ENCODE peak calls at places on chromosomes 16 and 17, in ten cellular contexts. Y is memory B cell; C is kidney tubule cell; P is RPMI8226; X is stimulated activated CD4-positive, alpha-beta T cell treated with anti-CD3 and anti-CD28 coated beads, Interleukin-4, amount 100 ng/mL, for 4 hours; A is T-helper 17 cell; J is endothelial cell; U is NCI-H2081 treated with DMSO at 0.1 percent for 48 hours; L is hepatic stellate cell; Q is GM03348. M is an unnamed sample.

GRCh38 chr17:75636381-75637142 is 3.3 kb downstream of the SMIM5 start:
- DNase-seq in Q (no peak), P (no peak), A (no peak), U (no peak), X (no peak), Y (no peak), L (no peak), J (no peak), C (no peak), M (no peak)

GRCh38 chr17:29094101-29094708 is 51.3 kb downstream of the PIPOX start:
- DNase-seq in X (no peak), P (no peak), Q (no peak), L (no peak), Y (no peak), J (no peak), C (no peak), U (no peak), A (no peak), M (no peak)

GRCh38 chr17:45311762-45312476 is 4.9 kb downstream of the MAP3K14 start:
- DNase-seq in Q (peak), P (peak), U (no peak), Y (no peak), A (peak), L (peak), J (no peak), C (peak), X (peak), M (no peak)

GRCh38 chr17:52604105-52604504 is 445.6 kb upstream of the CA10 start:
- DNase-seq in U (no peak), P (no peak), A (no peak), J (no peak), C (peak), X (no peak), L (no peak), Y (no peak), Q (no peak), M (no peak)

GRCh38 chr17:78785663-78786057 is 3.6 kb upstream of the CYTH1 start:
- DNase-seq in C (no peak), X (no peak), Y (no peak), P (no peak), U (no peak), J (no peak), Q (no peak), L (no peak), A (no peak), M (no peak)

GRCh38 chr17:42287305-42288077 is 807 bp upstream of the STAT5A start:
- DNase-seq in J (no peak), U (no peak), X (peak), C (peak), Q (peak), A (no peak), Y (peak), L (no peak), P (no peak), M (no peak)

GRCh38 chr17:78787444-78787843 is 5.4 kb upstream of the CYTH1 start:
- DNase-seq in J (no peak), Q (no peak), C (no peak), P (no peak), X (no peak), L (no peak), Y (no peak), U (no peak), A (no peak), M (no peak)

GRCh38 chr17:7129311-7129710 is 14.7 kb upstream of the ASGR2 start:
- DNase-seq in U (no peak), X (no peak), Q (no peak), P (no peak), A (no peak), L (no peak), J (no peak), C (no peak), Y (no peak), M (no peak)

GRCh38 chr17:80967404-80967872 is 24.2 kb upstream of the CHMP6 start:
- DNase-seq in P (no peak), Q (no peak), Y (no peak), C (no peak), L (no peak), U (no peak), J (no peak), A (no peak), X (no peak), M (no peak)

GRCh38 chr16:2858245-2859025 is 465 bp upstream of the PRSS22 start:
- DNase-seq in J (no peak), X (no peak), U (no peak), A (no peak), L (no peak), C (peak), Q (no peak), Y (no peak), P (peak), M (no peak)

GRCh38 chr17:80358131-80358530 is 56.8 kb upstream of the ENDOV start:
- DNase-seq in P (no peak), A (no peak), Q (no peak), U (no peak), X (no peak), J (no peak), L (no peak), Y (no peak), C (no peak), M (no peak)

GRCh38 chr16:67666538-67667433 is at the start of the genes C16orf86 and ENKD1:
- DNase-seq in A (peak), X (peak), Q (peak), P (peak), J (peak), U (no peak), Y (peak), C (peak), L (peak), M (peak)

GRCh38 chr16:86579268-86580062 is 1.1 kb downstream of the FOXL1 start:
- DNase-seq in L (no peak), U (no peak), A (no peak), J (peak), Y (no peak), X (no peak), P (no peak), Q (peak), C (no peak), M (no peak)

GRCh38 chr17:8121531-8122390 is 2.1 kb downstream of the HES7 start:
- DNase-seq in Q (peak), J (peak), Y (peak), P (peak), A (no peak), L (peak), X (peak), C (peak), U (no peak), M (no peak)

GRCh38 chr17:46770818-46771600 is 47.5 kb downstream of the WNT3 start:
- DNase-seq in Q (peak), X (peak), C (peak), U (no peak), A (no peak), J (peak), L (peak), P (peak), Y (peak), M (no peak)

GRCh38 chr17:28900986-28901726 is 1.7 kb downstream of the DHRS13 start:
- DNase-seq in X (no peak), L (no peak), A (no peak), J (no peak), C (no peak), Y (no peak), U (no peak), P (no peak), Q (no peak), M (no peak)

GRCh38 chr17:32161506-32162365 is 19.4 kb downstream of the RHOT1 start:
- DNase-seq in X (no peak), Q (peak), C (peak), Y (no peak), J (no peak), U (no peak), L (peak), P (no peak), A (no peak), M (no peak)

GRCh38 chr16:74652249-74652648 is 14.4 kb downstream of the RFWD3 start:
- DNase-seq in L (no peak), U (no peak), X (no peak), Q (no peak), C (no peak), Y (no peak), A (no peak), J (no peak), P (no peak), M (no peak)

M was measured in NCI-H187.